ENCODE peak calls at places on chromosomes 5 and 9, in nine cellular contexts. D is iPS DF 19.7; I is RCC 7860; V is CD4-positive, alpha-beta T cell; X is psoas muscle; A is IMR-90; G is RWPE1; Z is Calu3; R is foreskin keratinocyte. H is an unnamed sample.

GRCh38 chr5:71790433-71790832 is 71.4 kb downstream of the CARTPT start:
- DNase-seq in D (no peak), I (no peak), V (no peak), X (no peak), A (no peak), G (no peak), Z (no peak), R (no peak), H (no peak)

GRCh38 chr5:96597441-96598020 is 64.6 kb upstream of the CAST start:
- DNase-seq in D (no peak), I (peak), V (no peak), X (no peak), A (peak), G (peak), Z (no peak), R (no peak), H (no peak)

GRCh38 chr9:128503870-128504269 is 649 bp upstream of the GLE1 start:
- DNase-seq in D (no peak), I (no peak), V (no peak), X (no peak), A (no peak), G (peak), Z (peak), R (no peak), H (no peak)

GRCh38 chr5:164306662-164307061 is 801.2 kb downstream of the MAT2B start:
- DNase-seq in D (no peak), I (no peak), V (no peak), X (no peak), A (peak), G (no peak), Z (peak), R (no peak), H (no peak)

GRCh38 chr9:91302831-91303230 is 58.9 kb downstream of the AUH start:
- DNase-seq in D (no peak), I (peak), V (no peak), X (no peak), A (peak), G (peak), Z (no peak), R (peak), H (no peak)

GRCh38 chr9:37902804-37903580 is 935 bp downstream of the SLC25A51 start:
- DNase-seq in D (no peak), I (peak), V (no peak), X (no peak), A (peak), G (peak), Z (no peak), R (no peak), H (no peak)

GRCh38 chr9:76980566-76980965 is 38.9 kb upstream of the FOXB2 start:
- DNase-seq in D (no peak), I (no peak), V (no peak), X (no peak), A (no peak), G (no peak), Z (no peak), R (peak), H (no peak)

GRCh38 chr5:35089688-35090314 is 42.1 kb upstream of the AGXT2 start:
- DNase-seq in D (peak), I (peak), V (peak), X (no peak), A (peak), G (peak), Z (peak), R (peak), H (peak)

GRCh38 chr5:177512736-177513380 is 3.2 kb upstream of the DOK3 start:
- DNase-seq in D (no peak), I (no peak), V (no peak), X (no peak), A (no peak), G (no peak), Z (no peak), R (no peak), H (no peak)

GRCh38 chr5:143646961-143647360 is 165.0 kb upstream of the HMHB1 start:
- DNase-seq in D (no peak), I (no peak), V (no peak), X (no peak), A (peak), G (no peak), Z (no peak), R (no peak), H (no peak)

GRCh38 chr5:14176888-14177287 is 33.7 kb downstream of the TRIO start:
- DNase-seq in D (no peak), I (no peak), V (no peak), X (no peak), A (no peak), G (no peak), Z (no peak), R (no peak), H (no peak)

GRCh38 chr5:120873083-120873482 is 409.0 kb downstream of the PRR16 start:
- DNase-seq in D (no peak), I (no peak), V (no peak), X (no peak), A (peak), G (no peak), Z (no peak), R (no peak), H (no peak)

GRCh38 chr5:58507715-58508114 is 16.5 kb downstream of the GAPT start:
- DNase-seq in D (no peak), I (no peak), V (no peak), X (no peak), A (no peak), G (no peak), Z (no peak), R (no peak), H (no peak)

GRCh38 chr5:12911156-12911555 is 1006.9 kb upstream of the CTNND2 start:
- DNase-seq in D (no peak), I (no peak), V (no peak), X (no peak), A (no peak), G (no peak), Z (no peak), R (no peak), H (no peak)